ENCODE peak calls at places on chromosomes 3 and 15, in four cellular contexts. One of them, this sample, is unnamed.

GRCh38 chr15:26156041-26156440 is 292.9 kb upstream of the ATP10A start:
- DNase-seq in DMS79: no peak
- DNase-seq in kidney tubule cell: no peak
- DNase-seq in immature natural killer cell: no peak
- DNase-seq in this sample: no peak

GRCh38 chr3:57127849-57128566 is 37.1 kb downstream of the IL17RD start:
- DNase-seq in DMS79: no peak
- DNase-seq in kidney tubule cell: peak; percentile 32
- DNase-seq in immature natural killer cell: no peak
- DNase-seq in this sample: no peak

GRCh38 chr15:63888146-63888545 is 54.4 kb upstream of the HERC1 start:
- DNase-seq in DMS79: no peak
- DNase-seq in kidney tubule cell: no peak
- DNase-seq in immature natural killer cell: no peak
- DNase-seq in this sample: no peak

GRCh38 chr3:42106646-42107045 is 15.5 kb downstream of the TRAK1 start:
- DNase-seq in DMS79: no peak
- DNase-seq in kidney tubule cell: no peak
- DNase-seq in immature natural killer cell: no peak
- DNase-seq in this sample: no peak

GRCh38 chr3:66971245-66971644 is 26.9 kb upstream of the KBTBD8 start:
- DNase-seq in DMS79: no peak
- DNase-seq in kidney tubule cell: no peak
- DNase-seq in immature natural killer cell: no peak
- DNase-seq in this sample: no peak

GRCh38 chr15:99291643-99292042 is 40.4 kb downstream of the LRRC28 start:
- DNase-seq in DMS79: no peak
- DNase-seq in kidney tubule cell: no peak
- DNase-seq in immature natural killer cell: no peak
- DNase-seq in this sample: no peak

GRCh38 chr3:146218880-146219866 is 31.7 kb downstream of the PLSCR4 start:
- DNase-seq in DMS79: no peak
- DNase-seq in kidney tubule cell: peak; percentile 37
- DNase-seq in immature natural killer cell: peak; percentile 14
- DNase-seq in this sample: peak; percentile 43

GRCh38 chr3:149547954-149548728 is 73.6 kb downstream of the TM4SF4 start:
- DNase-seq in DMS79: no peak
- DNase-seq in kidney tubule cell: peak; percentile 91
- DNase-seq in immature natural killer cell: no peak
- DNase-seq in this sample: peak; percentile 82

GRCh38 chr3:40588406-40588805 is 63.6 kb downstream of the ZNF621 start:
- DNase-seq in DMS79: no peak
- DNase-seq in kidney tubule cell: peak; percentile 25
- DNase-seq in immature natural killer cell: no peak
- DNase-seq in this sample: peak; percentile 64

GRCh38 chr3:190581041-190581501 is 67.2 kb downstream of the IL1RAP start:
- DNase-seq in DMS79: no peak
- DNase-seq in kidney tubule cell: no peak
- DNase-seq in immature natural killer cell: no peak
- DNase-seq in this sample: no peak

GRCh38 chr3:44058868-44059203 is 182.8 kb upstream of the TOPAZ1 start:
- DNase-seq in DMS79: no peak
- DNase-seq in kidney tubule cell: no peak
- DNase-seq in immature natural killer cell: no peak
- DNase-seq in this sample: no peak

GRCh38 chr15:71218272-71218805 is 103.1 kb downstream of the THSD4 start:
- DNase-seq in DMS79: no peak
- DNase-seq in kidney tubule cell: no peak
- DNase-seq in immature natural killer cell: no peak
- DNase-seq in this sample: no peak